ENCODE peak calls at places on chromosome 16, in eight cellular contexts. N is ascending aorta, U is fibroblast of lung, O is cardiac fibroblast, Q is nephron progenitor cell, X is NCI-H1092 treated with DMSO at 0.1 percent for 48 hours, C is occipital lobe, M is ACHN. R is an unnamed sample.

GRCh38 chr16:53991181-53992056 is 287.5 kb downstream of the FTO start:
- DNase-seq in N (no peak), U (peak; percentile 84), O (peak; percentile 60), Q (peak; percentile 47), X (peak; percentile 85), C (no peak), M (no peak), R (peak; percentile 86)

GRCh38 chr16:90032664-90033346 is 13.5 kb upstream of the DBNDD1 start:
- DNase-seq in N (no peak), U (peak; percentile 28), O (peak; percentile 34), Q (no peak), X (no peak), C (no peak), M (peak; percentile 28), R (no peak)

GRCh38 chr16:87492241-87492635 is 586 bp downstream of the ZCCHC14 start:
- DNase-seq in N (no peak), U (no peak), O (no peak), Q (no peak), X (no peak), C (no peak), M (no peak), R (no peak)

GRCh38 chr16:72612271-72612670 is 435.7 kb downstream of the ZFHX3 start:
- DNase-seq in N (no peak), U (no peak), O (peak; percentile 28), Q (no peak), X (no peak), C (no peak), M (no peak), R (no peak)

GRCh38 chr16:69848635-69849545 is 86.8 kb downstream of the WWP2 start:
- DNase-seq in N (peak; percentile 97), U (peak; percentile 95), O (peak; percentile 94), Q (peak; percentile 31), X (no peak), C (peak; percentile 54), M (peak; percentile 22), R (no peak)

GRCh38 chr16:7055443-7055842 is 277.2 kb upstream of the RBFOX1 start:
- DNase-seq in N (no peak), U (no peak), O (no peak), Q (no peak), X (no peak), C (no peak), M (no peak), R (no peak)

GRCh38 chr16:4306439-4307214 is 9.2 kb upstream of the GLIS2 start:
- DNase-seq in N (no peak), U (no peak), O (no peak), Q (peak; percentile 64), X (peak; percentile 81), C (no peak), M (no peak), R (peak; percentile 56)

GRCh38 chr16:69542974-69543373 is 22.8 kb upstream of the NFAT5 start:
- DNase-seq in N (no peak), U (peak; percentile 12), O (peak; percentile 53), Q (no peak), X (no peak), C (no peak), M (no peak), R (no peak)

GRCh38 chr16:88691924-88692560 is 5.7 kb upstream of the SNAI3 start:
- DNase-seq in N (no peak), U (no peak), O (no peak), Q (no peak), X (no peak), C (no peak), M (no peak), R (no peak)

GRCh38 chr16:28168991-28169554 is 42.7 kb downstream of the XPO6 start:
- DNase-seq in N (no peak), U (no peak), O (no peak), Q (no peak), X (no peak), C (no peak), M (no peak), R (no peak)

GRCh38 chr16:2719328-2720062 is 529 bp downstream of the PRSS27 start:
- DNase-seq in N (no peak), U (no peak), O (no peak), Q (no peak), X (no peak), C (no peak), M (no peak), R (no peak)

GRCh38 chr16:71610936-71611871 is 14.8 kb upstream of the MARVELD3 start:
- DNase-seq in N (no peak), U (peak; percentile 39), O (peak; percentile 71), Q (peak; percentile 96), X (peak; percentile 57), C (peak; percentile 18), M (peak; percentile 71), R (peak; percentile 74)

GRCh38 chr16:10981697-10982216 is 37.4 kb downstream of the CLEC16A start:
- DNase-seq in N (no peak), U (no peak), O (no peak), Q (no peak), X (no peak), C (no peak), M (peak; percentile 42), R (no peak)

GRCh38 chr16:87344931-87345631 is 27.9 kb upstream of the C16orf95 start:
- DNase-seq in N (no peak), U (peak; percentile 13), O (peak; percentile 14), Q (no peak), X (no peak), C (no peak), M (no peak), R (peak; percentile 49)

R was measured in NCI-H510A treated with DMSO at 0.1 percent for 48 hours.